ENCODE peak calls at places on chromosomes 13 and 19, in six cellular contexts. One of them, this sample, is unnamed.

GRCh38 chr13:79070343-79070974 is 335.6 kb downstream of the RBM26 start:
- DNase-seq in GM23338: no peak
- DNase-seq in CD4-positive, CD25-positive, alpha-beta regulatory T cell: no peak
- DNase-seq in tibial artery: no peak
- DNase-seq in aorta: no peak
- DNase-seq in BJ: no peak
- DNase-seq in this sample: no peak

GRCh38 chr13:37097008-37097579 is 8.4 kb downstream of the CSNK1A1L start:
- DNase-seq in GM23338: no peak
- DNase-seq in CD4-positive, CD25-positive, alpha-beta regulatory T cell: no peak
- DNase-seq in tibial artery: no peak
- DNase-seq in aorta: no peak
- DNase-seq in BJ: peak; percentile 13
- DNase-seq in this sample: no peak

GRCh38 chr13:50244913-50245574 is 229.8 kb downstream of the KCNRG start:
- DNase-seq in GM23338: no peak
- DNase-seq in CD4-positive, CD25-positive, alpha-beta regulatory T cell: no peak
- DNase-seq in tibial artery: no peak
- DNase-seq in aorta: peak; percentile 48
- DNase-seq in BJ: peak; percentile 59
- DNase-seq in this sample: no peak

GRCh38 chr13:34617684-34618083 is 324.4 kb upstream of the NBEA start:
- DNase-seq in GM23338: no peak
- DNase-seq in CD4-positive, CD25-positive, alpha-beta regulatory T cell: no peak
- DNase-seq in tibial artery: no peak
- DNase-seq in aorta: no peak
- DNase-seq in BJ: no peak
- DNase-seq in this sample: no peak

GRCh38 chr19:18496167-18496979 is 25.5 kb downstream of the ELL start:
- DNase-seq in GM23338: no peak
- DNase-seq in CD4-positive, CD25-positive, alpha-beta regulatory T cell: peak; percentile 50
- DNase-seq in tibial artery: no peak
- DNase-seq in aorta: no peak
- DNase-seq in BJ: no peak
- DNase-seq in this sample: peak; percentile 33

GRCh38 chr13:41352935-41353801 is 42.1 kb downstream of the NAA16 start:
- DNase-seq in GM23338: peak; percentile 62
- DNase-seq in CD4-positive, CD25-positive, alpha-beta regulatory T cell: peak; percentile 78
- DNase-seq in tibial artery: no peak
- DNase-seq in aorta: no peak
- DNase-seq in BJ: peak; percentile 16
- DNase-seq in this sample: no peak

GRCh38 chr13:36818483-36819063 is 449 bp upstream of the RFXAP start:
- DNase-seq in GM23338: no peak
- DNase-seq in CD4-positive, CD25-positive, alpha-beta regulatory T cell: no peak
- DNase-seq in tibial artery: no peak
- DNase-seq in aorta: no peak
- DNase-seq in BJ: no peak
- DNase-seq in this sample: no peak

GRCh38 chr19:54136086-54136863 is 1.3 kb upstream of the CNOT3 start:
- DNase-seq in GM23338: peak; percentile 61
- DNase-seq in CD4-positive, CD25-positive, alpha-beta regulatory T cell: no peak
- DNase-seq in tibial artery: no peak
- DNase-seq in aorta: peak; percentile 39
- DNase-seq in BJ: no peak
- DNase-seq in this sample: no peak

GRCh38 chr13:50389726-50390125 is 374.5 kb downstream of the KCNRG start:
- DNase-seq in GM23338: no peak
- DNase-seq in CD4-positive, CD25-positive, alpha-beta regulatory T cell: no peak
- DNase-seq in tibial artery: no peak
- DNase-seq in aorta: no peak
- DNase-seq in BJ: no peak
- DNase-seq in this sample: no peak

GRCh38 chr13:94309997-94310842 is 169.3 kb downstream of the DCT start:
- DNase-seq in GM23338: no peak
- DNase-seq in CD4-positive, CD25-positive, alpha-beta regulatory T cell: no peak
- DNase-seq in tibial artery: no peak
- DNase-seq in aorta: no peak
- DNase-seq in BJ: peak; percentile 63
- DNase-seq in this sample: no peak

GRCh38 chr19:58374200-58374599 is 6.6 kb downstream of the ZNF837 start:
- DNase-seq in GM23338: no peak
- DNase-seq in CD4-positive, CD25-positive, alpha-beta regulatory T cell: no peak
- DNase-seq in tibial artery: no peak
- DNase-seq in aorta: no peak
- DNase-seq in BJ: no peak
- DNase-seq in this sample: no peak

GRCh38 chr13:37383066-37383465 is 215.5 kb downstream of the POSTN start:
- DNase-seq in GM23338: no peak
- DNase-seq in CD4-positive, CD25-positive, alpha-beta regulatory T cell: no peak
- DNase-seq in tibial artery: no peak
- DNase-seq in aorta: no peak
- DNase-seq in BJ: no peak
- DNase-seq in this sample: no peak

GRCh38 chr19:611506-611869 is 21.8 kb downstream of the HCN2 start:
- DNase-seq in GM23338: no peak
- DNase-seq in CD4-positive, CD25-positive, alpha-beta regulatory T cell: peak; percentile 7
- DNase-seq in tibial artery: no peak
- DNase-seq in aorta: no peak
- DNase-seq in BJ: peak; percentile 93
- DNase-seq in this sample: no peak

GRCh38 chr19:4909172-4909896 is at the start of gene UHRF1:
- DNase-seq in GM23338: peak; percentile 44
- DNase-seq in CD4-positive, CD25-positive, alpha-beta regulatory T cell: no peak
- DNase-seq in tibial artery: no peak
- DNase-seq in aorta: no peak
- DNase-seq in BJ: no peak
- DNase-seq in this sample: no peak

GRCh38 chr19:54107876-54108490 is 5.3 kb downstream of the NDUFA3 start:
- DNase-seq in GM23338: peak; percentile 28
- DNase-seq in CD4-positive, CD25-positive, alpha-beta regulatory T cell: no peak
- DNase-seq in tibial artery: no peak
- DNase-seq in aorta: peak; percentile 40
- DNase-seq in BJ: no peak
- DNase-seq in this sample: no peak

GRCh38 chr19:17681505-17682125 is 6.5 kb downstream of the UNC13A start:
- DNase-seq in GM23338: peak; percentile 85
- DNase-seq in CD4-positive, CD25-positive, alpha-beta regulatory T cell: no peak
- DNase-seq in tibial artery: no peak
- DNase-seq in aorta: no peak
- DNase-seq in BJ: no peak
- DNase-seq in this sample: peak; percentile 31

GRCh38 chr19:7482584-7483439 is 6.0 kb downstream of the PEX11G start:
- DNase-seq in GM23338: peak; percentile 97
- DNase-seq in CD4-positive, CD25-positive, alpha-beta regulatory T cell: no peak
- DNase-seq in tibial artery: peak; percentile 55
- DNase-seq in aorta: peak; percentile 70
- DNase-seq in BJ: no peak
- DNase-seq in this sample: peak; percentile 43

GRCh38 chr19:49664171-49665070 is 1.2 kb downstream of the IRF3 start:
- DNase-seq in GM23338: peak; percentile 98
- DNase-seq in CD4-positive, CD25-positive, alpha-beta regulatory T cell: peak; percentile 87
- DNase-seq in tibial artery: peak; percentile 88
- DNase-seq in aorta: peak; percentile 95
- DNase-seq in BJ: no peak
- DNase-seq in this sample: peak; percentile 89

GRCh38 chr13:105616313-105617075 is 919.0 kb downstream of the EFNB2 start:
- DNase-seq in GM23338: no peak
- DNase-seq in CD4-positive, CD25-positive, alpha-beta regulatory T cell: no peak
- DNase-seq in tibial artery: no peak
- DNase-seq in aorta: no peak
- DNase-seq in BJ: no peak
- DNase-seq in this sample: no peak

DNA sequence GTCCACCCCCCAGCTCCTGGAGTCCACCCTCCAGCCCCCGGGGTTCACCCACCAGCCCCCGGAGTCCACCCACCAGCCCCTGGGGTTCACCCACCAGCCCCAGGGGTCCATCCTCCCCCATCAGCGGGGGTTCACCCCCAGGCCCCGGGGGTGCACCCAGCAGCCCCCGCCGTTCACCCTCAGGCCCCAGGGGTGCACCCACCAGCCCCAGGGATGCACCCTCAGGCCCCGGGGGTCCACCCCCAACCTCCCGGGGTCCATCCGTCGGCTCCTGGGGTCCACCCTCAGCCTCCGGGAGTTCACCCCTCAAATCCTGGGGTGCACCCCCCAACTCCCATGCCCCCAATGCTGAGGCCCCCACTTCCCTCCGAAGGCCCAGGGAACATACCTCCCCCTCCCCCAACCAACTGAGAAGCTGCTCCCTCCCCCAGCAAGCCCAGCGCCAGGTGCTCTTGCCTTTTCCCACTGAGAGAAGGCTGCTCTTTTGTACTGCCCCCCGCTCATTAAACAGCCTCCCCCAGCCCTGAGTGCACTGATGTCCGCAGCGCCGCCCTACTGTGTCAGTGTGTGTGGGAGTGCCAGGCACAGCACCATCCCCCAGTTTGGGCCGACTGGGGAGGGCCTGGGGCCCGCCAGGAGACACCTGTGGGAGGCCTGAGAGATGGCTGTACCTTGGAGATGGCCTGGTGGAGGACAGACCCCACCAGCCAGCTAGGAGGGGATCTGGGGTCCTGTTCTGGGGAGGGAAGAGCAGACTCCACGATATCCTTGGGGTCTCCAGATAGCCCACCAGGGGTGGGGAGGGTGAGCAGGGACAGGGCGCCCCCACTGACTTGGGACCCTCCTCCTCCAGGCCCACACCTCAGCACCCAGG is 750 bp upstream of the AMH start:
- DNase-seq in GM23338: no peak
- DNase-seq in CD4-positive, CD25-positive, alpha-beta regulatory T cell: no peak
- DNase-seq in tibial artery: no peak
- DNase-seq in aorta: no peak
- DNase-seq in BJ: no peak
- DNase-seq in this sample: no peak
- H3K36me3 ChIP-seq in GM23338: peaks cover 13% of the 10 kb centered on the region
- H3K36me3 ChIP-seq in CD4-positive, CD25-positive, alpha-beta regulatory T cell: peaks cover 42% of the 10 kb centered on the region
- H3K36me3 ChIP-seq in tibial artery: peaks cover 49% of the 10 kb centered on the region
- H3K36me3 ChIP-seq in aorta: peaks cover 11% of the 10 kb centered on the region
- H3K36me3 ChIP-seq in BJ: peaks cover 43% of the 10 kb centered on the region
- H3K36me3 ChIP-seq in this sample: peaks cover 48% of the 10 kb centered on the region

GRCh38 chr19:32349724-32350475 is 4.5 kb downstream of the ZNF507 start:
- DNase-seq in GM23338: no peak
- DNase-seq in CD4-positive, CD25-positive, alpha-beta regulatory T cell: no peak
- DNase-seq in tibial artery: no peak
- DNase-seq in aorta: no peak
- DNase-seq in BJ: no peak
- DNase-seq in this sample: no peak
- H3K36me3 ChIP-seq in GM23338: peaks cover 36% of the 10 kb centered on the region
- H3K36me3 ChIP-seq in CD4-positive, CD25-positive, alpha-beta regulatory T cell: peaks cover 44% of the 10 kb centered on the region
- H3K36me3 ChIP-seq in tibial artery: peaks cover 20% of the 10 kb centered on the region
- H3K36me3 ChIP-seq in aorta: peaks cover 4% of the 10 kb centered on the region
- H3K36me3 ChIP-seq in BJ: peaks cover 14% of the 10 kb centered on the region
- H3K36me3 ChIP-seq in this sample: peaks cover 52% of the 10 kb centered on the region

GRCh38 chr19:47143322-47144073 is 12.9 kb downstream of the SAE1 start:
- DNase-seq in GM23338: no peak
- DNase-seq in CD4-positive, CD25-positive, alpha-beta regulatory T cell: no peak
- DNase-seq in tibial artery: no peak
- DNase-seq in aorta: no peak
- DNase-seq in BJ: no peak
- DNase-seq in this sample: no peak

GRCh38 chr19:47142779-47143178 is 12.1 kb downstream of the SAE1 start:
- DNase-seq in GM23338: no peak
- DNase-seq in CD4-positive, CD25-positive, alpha-beta regulatory T cell: no peak
- DNase-seq in tibial artery: no peak
- DNase-seq in aorta: no peak
- DNase-seq in BJ: no peak
- DNase-seq in this sample: no peak

GRCh38 chr19:47145639-47146486 is 15.2 kb downstream of the SAE1 start:
- DNase-seq in GM23338: no peak
- DNase-seq in CD4-positive, CD25-positive, alpha-beta regulatory T cell: peak; percentile 52
- DNase-seq in tibial artery: no peak
- DNase-seq in aorta: no peak
- DNase-seq in BJ: no peak
- DNase-seq in this sample: no peak

GRCh38 chr19:47144630-47145029 is 14.0 kb downstream of the SAE1 start:
- DNase-seq in GM23338: no peak
- DNase-seq in CD4-positive, CD25-positive, alpha-beta regulatory T cell: no peak
- DNase-seq in tibial artery: no peak
- DNase-seq in aorta: no peak
- DNase-seq in BJ: no peak
- DNase-seq in this sample: no peak

GRCh38 chr19:47146920-47147319 is 16.3 kb downstream of the SAE1 start:
- DNase-seq in GM23338: no peak
- DNase-seq in CD4-positive, CD25-positive, alpha-beta regulatory T cell: no peak
- DNase-seq in tibial artery: no peak
- DNase-seq in aorta: no peak
- DNase-seq in BJ: no peak
- DNase-seq in this sample: no peak
- H3K36me3 ChIP-seq in GM23338: peaks cover 62% of the 10 kb centered on the region
- H3K36me3 ChIP-seq in CD4-positive, CD25-positive, alpha-beta regulatory T cell: peaks cover 47% of the 10 kb centered on the region
- H3K36me3 ChIP-seq in tibial artery: peaks cover 54% of the 10 kb centered on the region
- H3K36me3 ChIP-seq in aorta: peaks cover 6% of the 10 kb centered on the region
- H3K36me3 ChIP-seq in BJ: peaks cover 14% of the 10 kb centered on the region
- H3K36me3 ChIP-seq in this sample: peaks cover 69% of the 10 kb centered on the region

GRCh38 chr19:38155453-38155852 is 68.6 kb downstream of the DPF1 start:
- DNase-seq in GM23338: peak; percentile 72
- DNase-seq in CD4-positive, CD25-positive, alpha-beta regulatory T cell: no peak
- DNase-seq in tibial artery: no peak
- DNase-seq in aorta: no peak
- DNase-seq in BJ: no peak
- DNase-seq in this sample: no peak
- H3K36me3 ChIP-seq in GM23338: peaks cover 5% of the 10 kb centered on the region
- H3K36me3 ChIP-seq in CD4-positive, CD25-positive, alpha-beta regulatory T cell: peaks cover 15% of the 10 kb centered on the region
- H3K36me3 ChIP-seq in tibial artery: peaks cover 19% of the 10 kb centered on the region
- H3K36me3 ChIP-seq in aorta: no peaks in the 10 kb centered on the region
- H3K36me3 ChIP-seq in BJ: peaks cover 12% of the 10 kb centered on the region
- H3K36me3 ChIP-seq in this sample: peaks cover 28% of the 10 kb centered on the region

DNA sequence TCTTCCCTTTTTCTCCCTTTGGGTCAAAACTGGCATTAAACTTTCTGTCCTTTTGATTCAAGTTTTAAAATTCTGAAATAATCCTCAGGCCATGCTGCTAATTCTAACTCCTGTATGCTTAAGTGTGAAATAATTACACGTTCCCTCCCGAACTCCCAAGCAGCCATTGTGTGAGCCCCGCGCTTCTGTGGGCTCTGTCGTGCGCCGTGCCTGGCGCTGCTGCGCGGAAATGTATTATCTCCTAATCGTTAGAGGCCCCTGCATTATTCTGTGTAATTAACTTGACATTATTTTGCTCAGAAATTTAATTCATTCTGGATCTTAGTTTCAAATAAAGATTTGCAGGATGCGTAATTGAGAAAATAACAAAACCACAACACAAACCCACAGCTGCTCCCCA is 7.3 kb downstream of the TEX29 start:
- DNase-seq in GM23338: no peak
- DNase-seq in CD4-positive, CD25-positive, alpha-beta regulatory T cell: no peak
- DNase-seq in tibial artery: no peak
- DNase-seq in aorta: no peak
- DNase-seq in BJ: no peak
- DNase-seq in this sample: no peak
- H3K36me3 ChIP-seq in GM23338: no peaks in the 10 kb centered on the region
- H3K36me3 ChIP-seq in CD4-positive, CD25-positive, alpha-beta regulatory T cell: no peaks in the 10 kb centered on the region
- H3K36me3 ChIP-seq in tibial artery: peaks cover 6% of the 10 kb centered on the region
- H3K36me3 ChIP-seq in aorta: no peaks in the 10 kb centered on the region
- H3K36me3 ChIP-seq in BJ: no peaks in the 10 kb centered on the region
- H3K36me3 ChIP-seq in this sample: no peaks in the 10 kb centered on the region

GRCh38 chr19:34468400-34468799 is 13.2 kb upstream of the WTIP start:
- DNase-seq in GM23338: no peak
- DNase-seq in CD4-positive, CD25-positive, alpha-beta regulatory T cell: no peak
- DNase-seq in tibial artery: no peak
- DNase-seq in aorta: no peak
- DNase-seq in BJ: no peak
- DNase-seq in this sample: no peak
- H3K36me3 ChIP-seq in GM23338: peaks cover 63% of the 10 kb centered on the region
- H3K36me3 ChIP-seq in CD4-positive, CD25-positive, alpha-beta regulatory T cell: peaks cover 91% of the 10 kb centered on the region
- H3K36me3 ChIP-seq in tibial artery: peaks cover 86% of the 10 kb centered on the region
- H3K36me3 ChIP-seq in aorta: peaks cover 3% of the 10 kb centered on the region
- H3K36me3 ChIP-seq in BJ: no peaks in the 10 kb centered on the region
- H3K36me3 ChIP-seq in this sample: peaks cover 93% of the 10 kb centered on the region

This sample was measured in left ventricle myocardium inferior.